ENCODE peak calls at places on chromosomes 11 and 22, in eight cellular contexts. W is mammary epithelial cell, J is PC-3, K is neuronal stem cell, M is DND-41, V is K562, P is H9, E is IMR-90. X is an unnamed sample.

GRCh38 chr11:11738370-11738769 is 103.4 kb upstream of the USP47 start:
- DNase-seq in V (no peak), W (no peak), P (no peak), K (no peak), J (no peak), M (no peak), E (no peak), X (no peak)

GRCh38 chr11:65426839-65427690 is 4.5 kb downstream of the NEAT1 start:
- DNase-seq in K (no peak), W (no peak), V (no peak), P (peak), M (no peak), E (peak), J (peak), X (peak)

GRCh38 chr11:18203723-18204122 is 31.1 kb downstream of the MRGPRX4 start:
- DNase-seq in M (no peak), K (peak), J (peak), P (peak), E (peak), W (no peak), V (peak), X (no peak)

GRCh38 chr11:102225689-102226562 is 91.4 kb upstream of the BIRC3 start:
- DNase-seq in M (no peak), V (no peak), P (no peak), E (peak), J (peak), W (peak), K (no peak), X (no peak)

GRCh38 chr11:116925050-116925449 is 87.6 kb upstream of the APOA1 start:
- DNase-seq in E (no peak), P (no peak), V (no peak), M (peak), J (no peak), W (no peak), K (no peak), X (peak)

GRCh38 chr11:70073881-70074371 is 4.2 kb upstream of the ANO1 start:
- DNase-seq in W (peak), P (peak), M (no peak), E (peak), V (no peak), J (peak), K (no peak), X (no peak)

GRCh38 chr11:43830928-43831440 is 49.6 kb upstream of the ALKBH3 start:
- DNase-seq in P (no peak), V (no peak), J (peak), E (peak), M (no peak), K (peak), W (peak), X (no peak)

GRCh38 chr11:69044111-69045013 is 4.4 kb upstream of the TPCN2 start:
- DNase-seq in P (peak), J (peak), V (no peak), W (peak), M (peak), K (peak), E (peak), X (peak)

GRCh38 chr22:39434243-39434653 is 22.6 kb upstream of the MGAT3 start:
- DNase-seq in E (no peak), P (no peak), K (no peak), W (no peak), V (no peak), M (no peak), J (no peak), X (no peak)

GRCh38 chr11:3094223-3094824 is 37.1 kb upstream of the CARS1 start:
- DNase-seq in W (no peak), E (no peak), P (no peak), J (no peak), M (no peak), K (no peak), V (no peak), X (no peak)

GRCh38 chr11:5242933-5243844 is 6.5 kb downstream of the HBG1 start:
- DNase-seq in K (no peak), V (no peak), M (no peak), P (no peak), J (no peak), E (peak), W (no peak), X (no peak)

GRCh38 chr11:47783087-47783610 is 16.0 kb upstream of the FNBP4 start:
- DNase-seq in W (no peak), K (no peak), M (no peak), V (no peak), P (no peak), E (no peak), J (no peak), X (no peak)
- H2AFZ ChIP-seq in W (no peak), K (no peak), M (no peak), V (no peak), P (no peak), E (no peak), J (no peak), X (no peak)

GRCh38 chr11:20353829-20354434 is 9.6 kb upstream of the HTATIP2 start:
- DNase-seq in V (peak), M (peak), E (peak), J (peak), W (peak), P (no peak), K (no peak), X (peak)
- H2AFZ ChIP-seq in V (peak), M (no peak), E (no peak), J (peak), W (no peak), P (no peak), K (no peak), X (peak)

GRCh38 chr22:31530816-31531180 is 34.5 kb downstream of the SFI1 start:
- DNase-seq in J (peak), M (no peak), E (no peak), P (no peak), W (no peak), V (no peak), K (no peak), X (no peak)
- H2AFZ ChIP-seq in J (peak), M (no peak), E (no peak), P (no peak), W (no peak), V (no peak), K (no peak), X (no peak)

GRCh38 chr11:103315248-103315647 is 206.0 kb downstream of the DYNC2H1 start:
- DNase-seq in V (no peak), W (no peak), E (peak), J (no peak), K (no peak), P (no peak), M (no peak), X (no peak)
- H2AFZ ChIP-seq in V (no peak), W (no peak), E (no peak), J (no peak), K (no peak), P (no peak), M (no peak), X (no peak)

GRCh38 chr11:46387456-46387855 is 4.1 kb downstream of the CHRM4 start:
- DNase-seq in E (no peak), K (no peak), M (no peak), V (no peak), J (no peak), P (no peak), W (no peak), X (no peak)
- H2AFZ ChIP-seq in E (no peak), K (peak), M (no peak), V (no peak), J (no peak), P (no peak), W (no peak), X (no peak)

GRCh38 chr11:97224396-97224795 is 834.6 kb downstream of the JRKL start:
- DNase-seq in J (no peak), M (no peak), V (no peak), W (no peak), K (no peak), E (no peak), P (no peak), X (no peak)

GRCh38 chr11:97225794-97226193 is 836.0 kb downstream of the JRKL start:
- DNase-seq in K (no peak), M (no peak), V (no peak), J (no peak), E (no peak), W (no peak), P (no peak), X (no peak)
- H2AFZ ChIP-seq in K (no peak), M (no peak), V (no peak), J (no peak), E (no peak), W (no peak), P (no peak), X (no peak)

X was measured in OCI-LY7.